ENCODE peak calls at places on chromosomes 3 and 15, in eight cellular contexts. U is Karpas-422; B is brain microvascular endothelial cell; F is tibial artery; E is IMR-90; P is A673; K is heart right ventricle; O is CD8-positive, alpha-beta T cell. A is an unnamed sample.

GRCh38 chr3:95037097-95037496 is 974.2 kb downstream of the NSUN3 start:
- DNase-seq in F (no peak), B (no peak), P (no peak), U (no peak), E (no peak), O (no peak), K (no peak), A (no peak)

GRCh38 chr15:28977377-28978010 is 91.7 kb downstream of the APBA2 start:
- DNase-seq in F (no peak), E (peak; percentile 98), O (no peak), K (peak; percentile 47), P (peak; percentile 46), B (peak; percentile 96), U (no peak), A (peak; percentile 32)

GRCh38 chr3:98763076-98763475 is at the start of gene ST3GAL6:
- DNase-seq in F (peak; percentile 69), U (no peak), P (peak; percentile 39), B (peak; percentile 62), K (peak; percentile 48), E (peak; percentile 42), O (no peak), A (no peak)

GRCh38 chr15:74422370-74422722 is 11.4 kb downstream of the SEMA7A start:
- DNase-seq in B (no peak), P (no peak), F (no peak), K (no peak), E (no peak), O (no peak), U (no peak), A (no peak)

GRCh38 chr15:63338170-63338569 is 43.5 kb downstream of the CA12 start:
- DNase-seq in E (peak; percentile 79), K (no peak), U (no peak), B (no peak), F (no peak), P (peak; percentile 28), O (no peak), A (no peak)

GRCh38 chr15:61824291-61824690 is 236.0 kb downstream of the VPS13C start:
- DNase-seq in P (no peak), U (no peak), O (no peak), K (no peak), F (no peak), B (no peak), E (no peak), A (no peak)

GRCh38 chr3:182793663-182794454 is 555 bp downstream of the ATP11B start:
- DNase-seq in K (peak; percentile 32), O (peak; percentile 20), B (peak; percentile 20), E (peak; percentile 37), P (peak; percentile 60), U (peak; percentile 83), F (no peak), A (peak; percentile 31)

GRCh38 chr3:49388416-49388815 is 23.4 kb downstream of the RHOA start:
- DNase-seq in E (no peak), K (no peak), B (no peak), F (no peak), P (no peak), O (no peak), U (no peak), A (no peak)

GRCh38 chr3:46656778-46657556 is 36.5 kb downstream of the ALS2CL start:
- DNase-seq in U (no peak), K (no peak), P (no peak), O (no peak), E (no peak), B (no peak), F (no peak), A (no peak)

DNA sequence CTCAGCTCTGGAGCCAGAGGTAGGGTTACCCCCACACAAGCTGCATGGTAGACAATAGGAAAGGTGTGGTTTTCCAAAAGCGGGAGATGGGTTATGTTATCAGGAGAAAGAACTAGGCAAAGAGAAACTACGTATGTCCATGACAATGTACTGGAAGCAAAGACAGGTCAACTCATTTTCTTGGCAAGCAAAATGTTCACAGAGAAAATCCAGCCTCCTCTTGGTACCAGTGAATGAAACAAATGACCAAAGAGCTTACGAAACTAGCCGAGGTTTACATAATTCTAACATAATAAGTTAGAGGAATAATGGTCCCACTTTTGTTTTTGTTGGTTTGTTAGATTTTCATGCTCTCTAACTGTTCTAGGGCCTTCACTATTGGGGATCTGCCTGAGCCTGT is 338.1 kb upstream of the TGFBR2 start:
- DNase-seq in P (no peak), U (no peak), E (no peak), F (no peak), K (no peak), O (no peak), B (no peak), A (no peak)
- H3K27me3 ChIP-seq in P (no peaks in the 10 kb centered on the region), U (no peaks in the 10 kb centered on the region), E (no peaks in the 10 kb centered on the region), F (no peaks in the 10 kb centered on the region), K (no peaks in the 10 kb centered on the region), O (no peaks in the 10 kb centered on the region), B (no peaks in the 10 kb centered on the region), A (no peaks in the 10 kb centered on the region)

DNA sequence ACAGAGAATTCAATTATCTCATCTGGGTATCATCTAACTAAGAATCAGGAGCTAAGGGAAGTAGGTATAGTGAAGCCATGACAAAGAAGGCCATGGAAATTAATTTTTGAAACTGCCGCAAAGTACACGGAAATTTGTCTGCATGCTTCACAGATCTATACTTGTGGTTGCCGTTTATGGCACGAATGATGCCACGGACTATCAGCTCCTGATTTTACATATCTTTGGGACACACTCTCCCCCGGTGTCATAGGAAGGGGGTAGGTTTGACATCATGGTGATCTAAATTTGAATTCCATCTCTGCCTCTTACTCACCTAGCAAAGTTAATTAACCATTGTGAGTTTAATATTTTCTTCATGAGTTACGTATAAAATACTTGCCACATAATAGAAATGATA is 14.0 kb downstream of the ARPP21 start:
- DNase-seq in U (no peak), B (no peak), E (no peak), K (no peak), F (no peak), O (no peak), P (no peak), A (no peak)
- H3K4me3 ChIP-seq in U (no peak overlapping the region), B (no peak overlapping the region), E (no peak overlapping the region), K (no peak overlapping the region), F (no peak overlapping the region), O (no peak overlapping the region), P (no peak overlapping the region), A (no peak overlapping the region)

DNA sequence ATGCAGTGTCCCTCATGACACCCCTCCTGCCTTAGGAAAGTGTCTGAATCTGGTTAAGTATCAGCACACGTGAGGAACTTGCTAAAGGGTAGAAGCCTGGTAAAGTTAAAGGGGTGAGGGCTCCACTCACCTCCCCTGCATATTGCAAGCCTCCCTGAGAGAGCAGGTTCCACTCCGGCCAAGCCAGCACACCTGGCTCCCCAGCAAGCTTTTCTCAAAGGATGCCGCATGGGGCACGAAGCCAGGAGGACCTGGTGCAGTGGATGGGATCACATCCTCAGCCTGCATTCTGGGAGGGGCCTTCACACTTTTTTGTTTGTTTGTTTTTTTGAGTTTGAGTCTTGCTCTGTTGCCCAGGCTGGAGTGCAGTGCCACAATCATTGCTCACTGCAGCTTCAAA is 79.9 kb downstream of the PCSK6 start:
- DNase-seq in U (peak; percentile 24), B (no peak), P (no peak), F (no peak), K (no peak), E (no peak), O (no peak), A (no peak)
- H3K27me3 ChIP-seq in U (no peaks in the 10 kb centered on the region), B (no peaks in the 10 kb centered on the region), P (no peaks in the 10 kb centered on the region), F (no peaks in the 10 kb centered on the region), K (no peaks in the 10 kb centered on the region), E (peaks cover 20% of the 10 kb centered on the region), O (no peaks in the 10 kb centered on the region), A (no peaks in the 10 kb centered on the region)

GRCh38 chr3:80767599-80767998 is 993.8 kb downstream of the GBE1 start:
- DNase-seq in K (no peak), O (no peak), E (no peak), P (no peak), B (no peak), U (peak; percentile 55), F (no peak), A (no peak)
- H3K4me3 ChIP-seq in K (no peak overlapping the region), O (no peak overlapping the region), E (no peak overlapping the region), P (no peak overlapping the region), B (no peak overlapping the region), U (no peak overlapping the region), F (no peak overlapping the region), A (no peak overlapping the region)

DNA sequence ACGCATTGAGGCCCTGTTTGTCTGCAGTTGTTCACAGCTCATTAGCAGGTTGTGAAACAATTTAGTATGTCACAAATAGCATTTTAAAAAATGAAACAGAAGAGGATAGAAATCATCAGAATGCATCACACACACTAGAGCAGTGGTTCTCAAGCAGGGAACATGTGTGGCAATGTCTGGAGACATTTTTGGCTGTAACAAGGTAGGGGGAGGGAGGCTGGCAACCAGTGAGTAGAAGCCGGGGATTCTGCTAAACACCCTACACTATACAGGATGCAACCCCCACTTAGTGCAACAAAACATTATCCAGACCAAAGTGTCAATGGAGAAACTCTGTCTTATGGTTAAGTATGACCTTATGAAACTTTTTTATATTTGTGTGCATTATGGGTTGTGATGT is 27.3 kb downstream of the BTLA start:
- DNase-seq in U (no peak), P (no peak), F (no peak), B (no peak), K (no peak), E (no peak), O (no peak), A (no peak)
- H3K27me3 ChIP-seq in U (no peaks in the 10 kb centered on the region), P (no peaks in the 10 kb centered on the region), F (no peaks in the 10 kb centered on the region), B (no peaks in the 10 kb centered on the region), K (no peaks in the 10 kb centered on the region), E (peaks cover 6% of the 10 kb centered on the region), O (no peaks in the 10 kb centered on the region), A (no peaks in the 10 kb centered on the region)

GRCh38 chr15:78075490-78076230 is 1.9 kb downstream of the TBC1D2B start:
- DNase-seq in K (no peak), U (no peak), F (peak; percentile 82), P (peak; percentile 68), O (no peak), B (peak; percentile 93), E (peak; percentile 95), A (no peak)
- H3K4me3 ChIP-seq in K (peak overlapping the region; percentile 80), U (peak overlapping the region; percentile 79), F (peak overlapping the region; percentile 97), P (peak overlapping the region; percentile 89), O (peak overlapping the region; percentile 90), B (peak overlapping the region; percentile 89), E (peak overlapping the region; percentile 77), A (peak overlapping the region; percentile 94)

GRCh38 chr15:89426500-89426899 is 69.9 kb downstream of the RHCG start:
- DNase-seq in F (no peak), P (no peak), O (no peak), K (no peak), U (no peak), B (no peak), E (no peak), A (no peak)
- H3K27me3 ChIP-seq in F (no peaks in the 10 kb centered on the region), P (no peaks in the 10 kb centered on the region), O (no peaks in the 10 kb centered on the region), K (peaks cover 59% of the 10 kb centered on the region), U (no peaks in the 10 kb centered on the region), B (peaks cover 4% of the 10 kb centered on the region), E (peaks cover 37% of the 10 kb centered on the region), A (peaks cover 60% of the 10 kb centered on the region)

GRCh38 chr15:31362886-31363285 is 36.3 kb downstream of the KLF13 start:
- DNase-seq in P (no peak), B (no peak), U (no peak), O (no peak), E (no peak), K (no peak), F (no peak), A (no peak)
- H3K4me3 ChIP-seq in P (no peak overlapping the region), B (no peak overlapping the region), U (no peak overlapping the region), O (no peak overlapping the region), E (no peak overlapping the region), K (no peak overlapping the region), F (no peak overlapping the region), A (no peak overlapping the region)

GRCh38 chr3:39241502-39241901 is 38.3 kb downstream of the CX3CR1 start:
- DNase-seq in U (no peak), K (no peak), P (no peak), B (no peak), O (no peak), F (no peak), E (no peak), A (no peak)
- H3K27me3 ChIP-seq in U (no peaks in the 10 kb centered on the region), K (no peaks in the 10 kb centered on the region), P (peaks cover 3% of the 10 kb centered on the region), B (no peaks in the 10 kb centered on the region), O (no peaks in the 10 kb centered on the region), F (no peaks in the 10 kb centered on the region), E (peaks cover 9% of the 10 kb centered on the region), A (no peaks in the 10 kb centered on the region)

A was measured in left ventricle myocardium inferior.